ENCODE peak calls at places on chromosomes 11 and 22, in nine cellular contexts. C is WTC11; M is NCI-H1417; Z is cardiac fibroblast; R is HS-27A; F is stimulated activated naive B cell treated with anti-CD40 and anti-IgM and Interleukin-4, amounts not matched to agents 10 μg/mL and 1 μg/mL and 100 μg/mL, for 72 hours; S is activated T-cell treated with anti-CD3 and anti-CD28 coated beads, Interleukin-2, amount 50 U/mL, for 48 hours; W is heart right ventricle; B is OCI-M1. V is an unnamed sample.

GRCh38 chr11:85685131-85685819 is 720 bp downstream of the CCDC89 start:
- DNase-seq in C (no peak), M (peak), Z (peak), R (no peak), F (no peak), S (no peak), W (no peak), B (no peak), V (no peak)

GRCh38 chr22:25364736-25365241 is 145.3 kb downstream of the CRYBB2 start:
- DNase-seq in C (no peak), M (no peak), Z (no peak), R (no peak), F (no peak), S (no peak), W (no peak), B (no peak), V (peak)

GRCh38 chr11:924406-925157 is 1.1 kb upstream of the AP2A2 start:
- DNase-seq in C (no peak), M (no peak), Z (no peak), R (no peak), F (no peak), S (no peak), W (no peak), B (no peak), V (no peak)

GRCh38 chr22:27370281-27370680 is 431.3 kb downstream of the MN1 start:
- DNase-seq in C (no peak), M (no peak), Z (peak), R (no peak), F (peak), S (peak), W (no peak), B (peak), V (peak)

GRCh38 chr11:115527534-115528125 is 23.4 kb upstream of the CADM1 start:
- DNase-seq in C (no peak), M (no peak), Z (no peak), R (no peak), F (no peak), S (no peak), W (no peak), B (no peak), V (no peak)

GRCh38 chr22:46791201-46791731 is 28.8 kb downstream of the TBC1D22A start:
- DNase-seq in C (no peak), M (no peak), Z (peak), R (no peak), F (peak), S (peak), W (no peak), B (no peak), V (peak)

GRCh38 chr11:76288166-76288978 is 82.1 kb upstream of the WNT11 start:
- DNase-seq in C (no peak), M (no peak), Z (no peak), R (no peak), F (no peak), S (peak), W (no peak), B (no peak), V (no peak)

GRCh38 chr22:41976070-41976901 is 7.0 kb downstream of the SEPTIN3 start:
- DNase-seq in C (peak), M (peak), Z (no peak), R (no peak), F (no peak), S (peak), W (peak), B (no peak), V (no peak)

GRCh38 chr11:125957623-125958330 is 11.9 kb downstream of the VSIG10L2 start:
- DNase-seq in C (no peak), M (no peak), Z (no peak), R (no peak), F (no peak), S (no peak), W (no peak), B (no peak), V (no peak)

GRCh38 chr11:67448220-67448609 is 4.3 kb downstream of the GPR152 start:
- DNase-seq in C (no peak), M (no peak), Z (no peak), R (no peak), F (no peak), S (no peak), W (no peak), B (no peak), V (no peak)